ENCODE peak calls at places on chromosomes 6 and 20, in seven cellular contexts. E, B, I, H, T, Z and R are unnamed samples.

GRCh38 chr6:165678429-165678828 is 15.4 kb upstream of the PDE10A start:
- DNase-seq in E (no peak), T (no peak), I (no peak), H (peak; percentile 37), Z (no peak), B (no peak), R (no peak)

GRCh38 chr20:19095762-19096161 is 116.7 kb upstream of the SLC24A3 start:
- DNase-seq in H (no peak), B (no peak), T (peak; percentile 32), I (no peak), Z (no peak), E (no peak), R (no peak)

GRCh38 chr6:11974089-11974488 is 38.0 kb upstream of the HIVEP1 start:
- DNase-seq in B (no peak), T (no peak), H (no peak), Z (no peak), I (peak; percentile 71), E (no peak), R (no peak)

GRCh38 chr6:56962451-56962850 is 7.5 kb downstream of the BEND6 start:
- DNase-seq in I (no peak), H (no peak), E (no peak), Z (no peak), T (no peak), B (no peak), R (no peak)

GRCh38 chr20:10715035-10715434 is 41.2 kb upstream of the JAG1 start:
- DNase-seq in I (peak; percentile 89), T (peak; percentile 68), B (no peak), E (no peak), H (no peak), Z (no peak), R (no peak)

GRCh38 chr6:47336334-47336733 is 26.6 kb upstream of the TNFRSF21 start:
- DNase-seq in H (no peak), Z (no peak), B (no peak), T (no peak), E (no peak), I (no peak), R (no peak)

GRCh38 chr20:60453847-60454246 is 495.6 kb downstream of the CDH26 start:
- DNase-seq in T (no peak), I (no peak), Z (no peak), B (no peak), H (peak; percentile 60), E (no peak), R (no peak)

GRCh38 chr20:51416532-51417244 is 125.8 kb downstream of the NFATC2 start:
- DNase-seq in H (no peak), I (no peak), E (no peak), Z (no peak), T (no peak), B (no peak), R (no peak)

GRCh38 chr6:47064274-47064673 is 22.1 kb upstream of the ADGRF1 start:
- DNase-seq in Z (no peak), E (no peak), I (no peak), B (no peak), T (no peak), H (no peak), R (no peak)

GRCh38 chr20:54122681-54123586 is 50.9 kb downstream of the CYP24A1 start:
- DNase-seq in H (no peak), E (no peak), T (no peak), Z (no peak), B (no peak), I (no peak), R (no peak)

GRCh38 chr20:33947709-33948295 is 45.9 kb upstream of the RALY start:
- DNase-seq in Z (no peak), I (peak; percentile 27), E (no peak), T (peak; percentile 88), B (no peak), H (no peak), R (peak; percentile 61)

GRCh38 chr6:41353333-41353732 is 17.9 kb downstream of the NCR2 start:
- DNase-seq in E (no peak), B (no peak), H (peak; percentile 26), Z (no peak), I (no peak), T (no peak), R (no peak)

GRCh38 chr6:5645275-5645674 is 361.4 kb downstream of the NRN1 start:
- DNase-seq in I (no peak), E (no peak), Z (no peak), T (no peak), H (no peak), B (no peak), R (no peak)

GRCh38 chr6:108105584-108105983 is 31.0 kb upstream of the OSTM1 start:
- DNase-seq in H (peak; percentile 21), E (no peak), I (no peak), Z (no peak), B (no peak), T (no peak), R (no peak)

GRCh38 chr20:1946762-1947534 is 46.9 kb downstream of the PDYN start:
- DNase-seq in T (no peak), H (no peak), I (peak; percentile 17), E (no peak), B (peak; percentile 29), Z (peak; percentile 58), R (no peak)

GRCh38 chr6:35343092-35343834 is 905 bp downstream of the PPARD start:
- DNase-seq in H (no peak), Z (peak; percentile 68), I (peak; percentile 32), E (peak; percentile 66), T (no peak), B (peak; percentile 43), R (no peak)

GRCh38 chr6:111011360-111012142 is 29.7 kb downstream of the RPF2 start:
- DNase-seq in B (no peak), T (peak; percentile 30), H (no peak), Z (no peak), I (peak; percentile 55), E (no peak), R (peak; percentile 30)

GRCh38 chr6:111012143-111012452 is 30.3 kb downstream of the RPF2 start:
- DNase-seq in I (no peak), T (no peak), E (no peak), Z (no peak), B (no peak), H (no peak), R (no peak)

GRCh38 chr6:111013144-111013905 is 31.5 kb downstream of the RPF2 start:
- DNase-seq in H (no peak), E (no peak), B (no peak), I (peak; percentile 4), Z (no peak), T (no peak), R (no peak)

DNA sequence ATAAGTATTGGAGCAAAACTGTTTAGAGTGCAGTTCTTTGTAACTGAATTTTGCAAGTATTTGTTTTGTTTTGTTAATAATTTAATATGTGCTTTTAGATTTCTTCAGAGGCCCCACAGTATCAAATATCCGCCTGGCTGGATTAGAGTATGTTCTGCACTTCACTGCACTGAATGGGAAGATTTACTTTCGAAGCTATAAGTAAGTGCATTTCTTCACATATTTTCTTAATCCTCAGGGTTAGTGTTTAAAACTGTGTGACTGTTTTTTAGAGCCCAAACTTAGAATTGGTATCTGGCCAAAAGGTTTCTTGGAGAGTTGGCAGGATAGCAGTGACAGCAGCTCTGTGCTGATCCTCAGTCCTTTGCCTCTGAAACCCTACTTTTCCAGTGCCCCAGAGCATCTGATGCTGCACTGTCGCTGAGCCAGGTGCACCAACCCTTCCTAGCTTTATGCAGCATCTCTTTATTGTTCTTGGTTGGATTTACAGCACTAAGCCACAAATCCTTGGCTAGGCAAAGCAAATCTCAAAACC is 33.9 kb downstream of the RPF2 start:
- DNase-seq in T (no peak), B (no peak), I (no peak), Z (no peak), E (no peak), H (no peak), R (no peak)
- TF ChIP-seq POLR2A in T (no peak), B (no peak), I (no peak), Z (no peak), E (no peak), H (no peak), R (no peak)

GRCh38 chr6:10420546-10421507 is 6.0 kb upstream of the TFAP2A start:
- DNase-seq in I (no peak), E (no peak), T (no peak), Z (no peak), B (no peak), H (no peak), R (no peak)

GRCh38 chr6:10418361-10418861 is 3.5 kb upstream of the TFAP2A start:
- DNase-seq in B (no peak), T (no peak), H (no peak), E (no peak), I (no peak), Z (no peak), R (no peak)

GRCh38 chr6:10419749-10420545 is 5.1 kb upstream of the TFAP2A start:
- DNase-seq in Z (no peak), B (no peak), H (no peak), T (no peak), E (no peak), I (no peak), R (no peak)

GRCh38 chr6:10417681-10418104 is 2.8 kb upstream of the TFAP2A start:
- DNase-seq in H (no peak), Z (no peak), E (no peak), I (no peak), B (no peak), T (no peak), R (no peak)

GRCh38 chr6:10418862-10419748 is 4.2 kb upstream of the TFAP2A start:
- DNase-seq in H (no peak), Z (no peak), B (no peak), E (no peak), I (peak; percentile 47), T (no peak), R (no peak)
- TF ChIP-seq POLR2A in H (no peak), Z (no peak), B (no peak), E (no peak), I (no peak), T (no peak), R (no peak)

GRCh38 chr20:45857114-45857835 is at the start of the genes ACOT8 and ZSWIM3:
- DNase-seq in I (peak; percentile 100), E (peak; percentile 86), B (peak; percentile 96), T (peak; percentile 100), Z (peak; percentile 95), H (peak; percentile 99), R (peak; percentile 99)
- TF ChIP-seq POLR2A in I (peak; percentile 18), E (peak; percentile 97), B (no peak), T (peak; percentile 70), Z (no peak), H (no peak), R (peak; percentile 91)

GRCh38 chr20:38841570-38841969 is 36.1 kb downstream of the PPP1R16B start:
- DNase-seq in T (no peak), Z (no peak), H (no peak), I (no peak), B (no peak), E (no peak), R (no peak)
- TF ChIP-seq POLR2A in T (no peak), Z (no peak), H (no peak), I (no peak), B (no peak), E (no peak), R (no peak)